ENCODE peak calls at places on chromosomes 12 and 14, in ten cellular contexts. J is neuronal stem cell; Z is psoas muscle; H is left ventricle myocardium inferior; Q is hepatocyte; V is cardiac muscle cell; T is heart left ventricle; W is aorta; L is PC-9; A is CD8-positive, alpha-beta memory T cell. U is an unnamed sample. For H3K36me3, the result is how much of the 10 kb centered on the place peaks cover.

GRCh38 chr14:58501214-58501816 is 73.8 kb downstream of the KIAA0586 start:
- DNase-seq in J (peak), Z (no peak), H (no peak), Q (peak), V (peak), T (no peak), W (no peak), L (peak), A (no peak), U (peak)

GRCh38 chr14:35818346-35819115 is 7.6 kb upstream of the BRMS1L start:
- DNase-seq in J (no peak), Z (no peak), H (no peak), Q (peak), V (peak), T (no peak), W (no peak), L (no peak), A (no peak), U (peak)

GRCh38 chr12:89451876-89452275 is 72.7 kb downstream of the GALNT4 start:
- DNase-seq in J (no peak), Z (peak), H (peak), Q (peak), V (peak), T (no peak), W (peak), L (no peak), A (no peak), U (no peak)

GRCh38 chr14:64060199-64060545 is 207.4 kb downstream of the SYNE2 start:
- DNase-seq in J (no peak), Z (no peak), H (no peak), Q (no peak), V (no peak), T (no peak), W (no peak), L (peak), A (no peak), U (no peak)

GRCh38 chr12:42946776-42947435 is 357.4 kb upstream of the PRICKLE1 start:
- DNase-seq in J (no peak), Z (no peak), H (no peak), Q (no peak), V (no peak), T (no peak), W (no peak), L (no peak), A (no peak), U (no peak)

GRCh38 chr12:22626429-22626828 is 1.5 kb downstream of the ETNK1 start:
- DNase-seq in J (no peak), Z (no peak), H (no peak), Q (peak), V (no peak), T (no peak), W (no peak), L (no peak), A (peak), U (no peak)

GRCh38 chr14:92549853-92550244 is 36.3 kb downstream of the RIN3 start:
- DNase-seq in J (no peak), Z (peak), H (peak), Q (no peak), V (no peak), T (peak), W (peak), L (no peak), A (no peak), U (no peak)

GRCh38 chr12:82651489-82651888 is 35.2 kb upstream of the TMTC2 start:
- DNase-seq in J (no peak), Z (no peak), H (no peak), Q (no peak), V (no peak), T (no peak), W (no peak), L (peak), A (no peak), U (no peak)

GRCh38 chr14:29016050-29016900 is 249.7 kb downstream of the FOXG1 start:
- DNase-seq in J (peak), Z (no peak), H (no peak), Q (peak), V (peak), T (no peak), W (no peak), L (no peak), A (no peak), U (no peak)

GRCh38 chr12:133129368-133130037 is 571 bp downstream of the ZNF891 start:
- DNase-seq in J (no peak), Z (no peak), H (no peak), Q (no peak), V (peak), T (no peak), W (no peak), L (no peak), A (no peak), U (peak)

GRCh38 chr14:72541546-72541945 is 352.4 kb downstream of the DPF3 start:
- DNase-seq in J (no peak), Z (no peak), H (no peak), Q (no peak), V (no peak), T (no peak), W (no peak), L (no peak), A (no peak), U (no peak)

GRCh38 chr14:93337143-93337753 is 4.4 kb upstream of the BTBD7 start:
- DNase-seq in J (no peak), Z (no peak), H (no peak), Q (peak), V (no peak), T (no peak), W (no peak), L (no peak), A (no peak), U (no peak)

GRCh38 chr12:26401874-26402273 is 206.5 kb downstream of the SSPN start:
- DNase-seq in J (no peak), Z (no peak), H (no peak), Q (no peak), V (no peak), T (no peak), W (no peak), L (no peak), A (no peak), U (no peak)

GRCh38 chr14:105865266-105865903 is 339.0 kb downstream of the TMEM121 start:
- DNase-seq in J (no peak), Z (no peak), H (peak), Q (no peak), V (no peak), T (no peak), W (peak), L (no peak), A (no peak), U (peak)

GRCh38 chr12:90090929-90091651 is 382.5 kb upstream of the ATP2B1 start:
- DNase-seq in J (peak), Z (peak), H (no peak), Q (peak), V (peak), T (no peak), W (peak), L (peak), A (no peak), U (no peak)

GRCh38 chr12:87930033-87930432 is 99.2 kb downstream of the C12orf50 start:
- DNase-seq in J (no peak), Z (no peak), H (no peak), Q (no peak), V (no peak), T (no peak), W (no peak), L (no peak), A (no peak), U (no peak)

GRCh38 chr12:128761305-128761880 is 62.4 kb downstream of the SLC15A4 start:
- DNase-seq in J (no peak), Z (no peak), H (no peak), Q (no peak), V (no peak), T (no peak), W (no peak), L (no peak), A (no peak), U (no peak)

GRCh38 chr12:24600996-24601395 is 347.9 kb downstream of the BCAT1 start:
- DNase-seq in J (no peak), Z (no peak), H (no peak), Q (no peak), V (no peak), T (no peak), W (no peak), L (no peak), A (no peak), U (no peak)

GRCh38 chr12:57459750-57460400 is at the start of gene GLI1:
- DNase-seq in J (no peak), Z (no peak), H (no peak), Q (peak), V (peak), T (peak), W (no peak), L (no peak), A (peak), U (no peak)

GRCh38 chr14:81269100-81269978 is 48.6 kb upstream of the GTF2A1 start:
- DNase-seq in J (peak), Z (no peak), H (no peak), Q (peak), V (peak), T (no peak), W (no peak), L (peak), A (peak), U (peak)

GRCh38 chr12:93419388-93420034 is 22.2 kb downstream of the UBE2N start:
- DNase-seq in J (no peak), Z (no peak), H (no peak), Q (peak), V (peak), T (no peak), W (no peak), L (peak), A (peak), U (peak)

GRCh38 chr12:94225924-94226630 is 77.7 kb downstream of the PLXNC1 start:
- DNase-seq in J (no peak), Z (no peak), H (no peak), Q (no peak), V (no peak), T (no peak), W (no peak), L (no peak), A (no peak), U (no peak)

GRCh38 chr12:93135286-93136239 is 206.5 kb upstream of the EEA1 start:
- DNase-seq in J (no peak), Z (no peak), H (no peak), Q (peak), V (no peak), T (no peak), W (no peak), L (peak), A (no peak), U (no peak)

GRCh38 chr12:41459815-41460214 is 271.7 kb downstream of the PDZRN4 start:
- DNase-seq in J (no peak), Z (no peak), H (no peak), Q (no peak), V (no peak), T (no peak), W (no peak), L (no peak), A (no peak), U (no peak)

GRCh38 chr12:51217968-51218606 is at the start of gene POU6F1:
- DNase-seq in J (peak), Z (peak), H (peak), Q (peak), V (peak), T (peak), W (peak), L (peak), A (peak), U (peak)

GRCh38 chr14:102629700-102630365 is 37.4 kb downstream of the RCOR1 start:
- DNase-seq in J (no peak), Z (no peak), H (no peak), Q (no peak), V (peak), T (no peak), W (no peak), L (no peak), A (no peak), U (no peak)

GRCh38 chr12:94806617-94807016 is 156.3 kb upstream of the TMCC3 start:
- DNase-seq in J (no peak), Z (no peak), H (no peak), Q (no peak), V (no peak), T (no peak), W (no peak), L (no peak), A (no peak), U (no peak)

GRCh38 chr12:132806857-132807256 is 21.8 kb downstream of the GOLGA3 start:
- DNase-seq in J (no peak), Z (no peak), H (no peak), Q (no peak), V (no peak), T (no peak), W (no peak), L (no peak), A (no peak), U (peak)

GRCh38 chr12:11697670-11698387 is 48.4 kb downstream of the ETV6 start:
- DNase-seq in J (no peak), Z (no peak), H (no peak), Q (no peak), V (no peak), T (no peak), W (no peak), L (no peak), A (no peak), U (no peak)

GRCh38 chr14:52695481-52696091 is at the start of gene ERO1A:
- DNase-seq in J (peak), Z (peak), H (peak), Q (peak), V (peak), T (peak), W (peak), L (peak), A (peak), U (peak)

GRCh38 chr14:68911594-68912227 is 67.4 kb downstream of the ACTN1 start:
- DNase-seq in J (peak), Z (peak), H (peak), Q (peak), V (peak), T (peak), W (peak), L (peak), A (peak), U (peak)

GRCh38 chr12:694734-695503 is 31.7 kb upstream of the NINJ2 start:
- DNase-seq in J (no peak), Z (no peak), H (no peak), Q (no peak), V (no peak), T (no peak), W (no peak), L (no peak), A (no peak), U (no peak)
- H3K27ac ChIP-seq in J (no peak), Z (no peak), H (no peak), Q (no peak), V (no peak), T (no peak), W (no peak), L (no peak), A (no peak), U (no peak)

DNA sequence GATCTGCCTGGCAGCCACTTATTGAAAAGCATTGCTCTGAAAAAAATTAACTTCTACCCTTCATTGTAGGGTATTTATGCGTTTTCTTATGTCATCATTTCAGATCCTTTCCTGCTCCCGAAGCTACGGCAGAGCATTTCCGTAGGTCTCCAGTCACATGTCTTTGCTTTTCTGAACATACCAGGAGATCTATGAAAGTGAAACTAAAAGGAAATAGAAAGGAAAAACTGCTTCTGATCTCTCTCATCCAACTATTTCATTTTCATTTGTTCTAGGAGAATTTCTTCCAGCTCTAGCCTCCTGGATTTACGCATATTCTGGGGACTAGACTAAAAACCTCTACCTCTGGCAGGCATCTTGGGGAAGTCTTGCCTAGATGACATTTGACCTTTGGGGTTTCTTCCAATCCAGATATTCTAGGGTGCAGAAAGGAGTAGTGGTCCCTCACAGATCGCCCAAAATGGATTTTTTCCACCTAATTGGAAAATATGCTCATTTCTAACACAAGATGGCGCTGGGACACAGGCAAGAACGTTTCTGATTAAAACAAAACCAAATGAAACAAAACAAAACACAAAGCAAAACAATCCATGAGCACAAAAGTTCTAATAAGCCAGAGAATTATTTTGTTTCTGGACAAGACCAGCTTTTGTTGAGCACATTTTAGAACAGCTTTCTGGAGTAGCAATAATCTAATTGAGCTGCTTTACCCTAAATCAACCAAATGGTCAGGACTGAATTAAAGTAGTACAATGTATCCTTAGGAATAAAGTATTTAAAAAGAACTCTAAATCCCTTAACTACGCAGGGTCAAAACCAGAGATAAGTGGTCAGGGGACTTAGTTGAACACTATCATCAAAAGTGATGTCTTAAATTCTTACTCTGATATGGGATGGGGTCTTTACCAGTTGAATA is 12.2 kb upstream of the PARP11 start:
- DNase-seq in J (peak), Z (no peak), H (no peak), Q (peak), V (peak), T (no peak), W (no peak), L (no peak), A (peak), U (peak)
- H3K4me3 ChIP-seq in J (no peak), Z (peak), H (peak), Q (no peak), V (no peak), T (peak), W (peak), L (no peak), A (no peak), U (no peak)

GRCh38 chr14:91171291-91171690 is 57.4 kb downstream of the DGLUCY start:
- DNase-seq in J (no peak), Z (peak), H (peak), Q (no peak), V (peak), T (peak), W (no peak), L (no peak), A (no peak), U (no peak)
- H3K36me3 ChIP-seq in J (under half), Z (under half), H (half or more), Q (under half), V (under half), T (half or more), W (under half), L (under half), A (under half), U (under half)

DNA sequence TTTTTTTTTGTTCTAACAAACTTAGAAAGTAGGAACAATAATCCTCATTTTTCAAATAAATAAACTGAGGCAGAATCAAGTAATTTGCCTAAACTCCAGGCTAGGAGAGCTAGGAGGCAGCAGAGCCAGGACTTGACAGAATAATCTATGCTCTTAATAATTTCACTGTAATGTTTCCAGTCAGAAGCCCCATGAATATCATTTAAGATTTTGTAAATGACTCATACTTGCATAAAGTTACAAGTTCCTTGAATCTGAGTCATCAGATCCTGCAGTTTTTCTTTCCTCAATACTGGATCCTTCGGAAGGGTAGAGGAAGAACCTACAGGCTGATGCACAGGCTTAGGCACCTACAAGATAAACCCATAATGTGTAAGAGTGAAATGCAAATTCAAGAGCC is 29.0 kb downstream of the CAPRIN2 start:
- DNase-seq in J (no peak), Z (no peak), H (no peak), Q (peak), V (no peak), T (no peak), W (no peak), L (peak), A (no peak), U (no peak)
- H3K27ac ChIP-seq in J (no peak), Z (no peak), H (no peak), Q (no peak), V (no peak), T (no peak), W (no peak), L (peak), A (no peak), U (no peak)

GRCh38 chr14:55702501-55702900 is 122.5 kb downstream of the KTN1 start:
- DNase-seq in J (no peak), Z (no peak), H (no peak), Q (no peak), V (no peak), T (no peak), W (no peak), L (no peak), A (no peak), U (no peak)

GRCh38 chr14:55706893-55707292 is 126.9 kb downstream of the KTN1 start:
- DNase-seq in J (no peak), Z (no peak), H (no peak), Q (no peak), V (no peak), T (no peak), W (no peak), L (no peak), A (no peak), U (no peak)

GRCh38 chr14:55705651-55706340 is 125.8 kb downstream of the KTN1 start:
- DNase-seq in J (no peak), Z (no peak), H (no peak), Q (peak), V (no peak), T (no peak), W (no peak), L (peak), A (no peak), U (no peak)

GRCh38 chr14:55706341-55706684 is 126.3 kb downstream of the KTN1 start:
- DNase-seq in J (no peak), Z (no peak), H (no peak), Q (no peak), V (no peak), T (no peak), W (no peak), L (no peak), A (no peak), U (no peak)

GRCh38 chr14:55704654-55705053 is 124.6 kb downstream of the KTN1 start:
- DNase-seq in J (no peak), Z (no peak), H (no peak), Q (no peak), V (no peak), T (no peak), W (no peak), L (no peak), A (no peak), U (no peak)
- H3K4me3 ChIP-seq in J (no peak), Z (no peak), H (no peak), Q (no peak), V (no peak), T (no peak), W (no peak), L (no peak), A (no peak), U (no peak)

DNA sequence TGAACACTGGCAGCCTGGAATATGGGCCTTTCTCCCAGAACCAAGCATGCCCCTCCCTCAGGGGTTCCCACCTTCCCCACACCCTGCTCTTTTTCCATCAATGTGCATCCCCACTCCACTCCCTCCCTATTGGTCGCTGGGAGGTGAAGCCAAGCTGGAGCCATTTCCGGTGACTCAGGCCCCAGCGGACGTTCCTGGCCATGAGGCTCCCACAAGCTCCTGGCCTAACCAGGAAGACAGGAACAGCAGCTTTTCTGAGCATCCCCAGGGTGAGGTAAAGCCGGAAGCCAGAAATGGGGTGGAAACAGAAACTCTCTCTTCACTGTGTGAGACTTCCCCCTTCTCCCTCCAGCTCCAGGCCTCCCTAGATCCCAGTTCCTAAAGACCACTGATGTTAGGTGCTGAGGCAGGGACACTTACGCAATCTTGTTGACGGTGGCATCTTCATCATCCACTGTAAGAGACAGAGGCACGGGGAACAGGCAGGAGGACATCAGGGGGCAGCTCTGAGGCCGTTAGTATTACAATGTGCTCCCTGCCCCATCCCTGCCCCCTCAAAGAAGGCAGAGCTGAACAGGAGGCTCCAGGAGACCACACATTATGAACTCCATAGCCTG is 5.0 kb downstream of the LMBR1L start:
- DNase-seq in J (no peak), Z (peak), H (peak), Q (no peak), V (no peak), T (no peak), W (no peak), L (peak), A (no peak), U (no peak)
- H3K36me3 ChIP-seq in J (half or more), Z (under half), H (half or more), Q (under half), V (under half), T (under half), W (under half), L (under half), A (half or more), U (under half)

U was measured in naive thymus-derived CD4-positive, alpha-beta T cell.